ENCODE peak calls at places on chromosomes 5 and 9, in eight cellular contexts. B is CD8-positive, alpha-beta memory T cell; M is SHP77; Q is T-cell; O is activated CD4-positive, CD25-positive, alpha-beta regulatory T cell; R is mucosa of descending colon; N is H4; A is NCI-H510A treated with DMSO at 0.1 percent for 48 hours. X is an unnamed sample.

GRCh38 chr5:9201011-9201410 is 344.9 kb downstream of the SEMA5A start:
- DNase-seq in R (no peak), N (no peak), B (no peak), M (no peak), O (no peak), Q (no peak), A (no peak), X (no peak)

GRCh38 chr5:134132372-134133212 is 18.1 kb downstream of the TCF7 start:
- DNase-seq in A (no peak), N (no peak), Q (peak), O (no peak), B (peak), M (no peak), R (peak), X (no peak)

GRCh38 chr5:93735378-93735777 is 6.0 kb downstream of the POU5F2 start:
- DNase-seq in A (no peak), O (no peak), R (no peak), M (no peak), B (no peak), N (no peak), Q (no peak), X (no peak)

GRCh38 chr5:165143727-165144210 is 1638.3 kb downstream of the MAT2B start:
- DNase-seq in O (no peak), Q (no peak), B (no peak), R (no peak), N (no peak), A (no peak), M (no peak), X (no peak)

GRCh38 chr5:92237896-92238295 is 854.8 kb upstream of the ARRDC3 start:
- DNase-seq in M (no peak), B (no peak), O (no peak), R (no peak), A (no peak), Q (no peak), N (no peak), X (no peak)

GRCh38 chr5:16461782-16462181 is 3.8 kb downstream of the ZNF622 start:
- DNase-seq in B (no peak), M (peak), O (no peak), A (no peak), R (no peak), N (no peak), Q (no peak), X (peak)

GRCh38 chr5:25006734-25007133 is 362.0 kb upstream of the CDH10 start:
- DNase-seq in M (peak), O (no peak), B (no peak), A (no peak), R (no peak), N (peak), Q (no peak), X (no peak)

GRCh38 chr9:3857673-3858072 is 331.9 kb upstream of the RFX3 start:
- DNase-seq in R (no peak), Q (no peak), O (no peak), A (no peak), N (no peak), M (no peak), B (no peak), X (peak)

GRCh38 chr9:126293522-126293889 is 33.1 kb upstream of the MVB12B start:
- DNase-seq in N (no peak), Q (no peak), O (no peak), M (peak), R (no peak), A (no peak), B (no peak), X (no peak)

GRCh38 chr5:13591621-13592020 is 352.9 kb downstream of the DNAH5 start:
- DNase-seq in N (peak), M (no peak), R (no peak), Q (no peak), A (no peak), O (no peak), B (no peak), X (peak)

GRCh38 chr9:21252727-21253547 is 13.1 kb upstream of the IFNA14 start:
- DNase-seq in A (no peak), O (no peak), Q (no peak), N (peak), B (peak), R (no peak), M (no peak), X (peak)

GRCh38 chr5:170477906-170478305 is 25.9 kb upstream of the KCNIP1 start:
- DNase-seq in R (no peak), A (no peak), O (no peak), N (no peak), Q (no peak), B (no peak), M (no peak), X (no peak)

GRCh38 chr5:66658516-66658915 is 62.3 kb downstream of the MAST4 start:
- DNase-seq in A (no peak), N (no peak), M (no peak), Q (no peak), O (no peak), B (no peak), R (no peak), X (no peak)

GRCh38 chr5:135578685-135579341 is at the start of gene CXCL14:
- DNase-seq in B (no peak), Q (no peak), O (no peak), N (peak), M (no peak), A (no peak), R (peak), X (peak)

GRCh38 chr9:106920701-106921283 is 57.8 kb downstream of the ZNF462 start:
- DNase-seq in M (no peak), N (no peak), Q (no peak), R (no peak), A (no peak), B (no peak), O (no peak), X (peak)

GRCh38 chr5:148957591-148958202 is 105.2 kb downstream of the SH3TC2 start:
- DNase-seq in A (no peak), N (no peak), R (no peak), O (no peak), Q (peak), M (peak), B (peak), X (no peak)

GRCh38 chr5:10250804-10251276 is 760 bp downstream of the CCT5 start:
- DNase-seq in B (peak), Q (peak), A (no peak), R (no peak), O (no peak), M (no peak), N (no peak), X (peak)

GRCh38 chr9:5352637-5353248 is 13.1 kb upstream of the RLN1 start:
- DNase-seq in B (peak), Q (no peak), M (no peak), A (no peak), N (no peak), O (no peak), R (no peak), X (no peak)

GRCh38 chr5:1728846-1729245 is 70.8 kb downstream of the MRPL36 start:
- DNase-seq in A (no peak), M (no peak), Q (no peak), N (no peak), B (no peak), R (no peak), O (no peak), X (no peak)

GRCh38 chr5:92637960-92638359 is 943.1 kb downstream of the NR2F1-AS1 start:
- DNase-seq in M (no peak), A (no peak), N (no peak), R (no peak), O (no peak), Q (no peak), B (no peak), X (no peak)

GRCh38 chr5:40733439-40733838 is 22.3 kb downstream of the TTC33 start:
- DNase-seq in R (no peak), A (no peak), B (no peak), Q (no peak), M (no peak), O (no peak), N (no peak), X (no peak)

GRCh38 chr5:460413-460700 is 17.4 kb downstream of the EXOC3 start:
- DNase-seq in N (no peak), Q (no peak), O (no peak), R (no peak), M (no peak), B (no peak), A (no peak), X (no peak)

GRCh38 chr9:91207481-91207888 is 154.2 kb downstream of the AUH start:
- DNase-seq in B (no peak), A (no peak), Q (no peak), M (no peak), O (no peak), R (no peak), N (peak), X (peak)

GRCh38 chr5:78666041-78666444 is 17.5 kb upstream of the LHFPL2 start:
- DNase-seq in B (no peak), A (no peak), R (no peak), Q (no peak), M (no peak), O (no peak), N (no peak), X (peak)

GRCh38 chr9:23819403-23819802 is 6.6 kb downstream of the ELAVL2 start:
- DNase-seq in O (no peak), A (no peak), R (no peak), B (no peak), N (no peak), M (no peak), Q (no peak), X (no peak)

GRCh38 chr5:73228052-73228451 is 55.1 kb downstream of the TMEM174 start:
- DNase-seq in M (no peak), R (no peak), N (no peak), Q (no peak), A (no peak), O (no peak), B (no peak), X (no peak)

GRCh38 chr5:172897691-172898512 is 61.3 kb upstream of the RPL26L1 start:
- DNase-seq in R (peak), M (no peak), B (no peak), A (no peak), N (peak), Q (no peak), O (no peak), X (peak)

GRCh38 chr5:123303802-123304201 is 119.4 kb downstream of the CEP120 start:
- DNase-seq in O (no peak), M (no peak), A (no peak), Q (no peak), B (no peak), N (no peak), R (no peak), X (no peak)

GRCh38 chr5:99019812-99020697 is 91.2 kb upstream of the CHD1 start:
- DNase-seq in M (peak), A (peak), R (no peak), N (peak), O (no peak), B (no peak), Q (no peak), X (peak)